ENCODE peak calls at places on chromosomes 16 and 17, in seven cellular contexts. G is fibroblast of lung, T is HFF-Myc, A is coronary artery, P is breast epithelium, K is IMR-90, I is kidney. J is an unnamed sample.

GRCh38 chr16:802914-803750 is 2.6 kb upstream of the GNG13 start:
- DNase-seq in G (no peak), P (no peak), K (no peak), I (no peak), A (no peak), T (no peak), J (no peak)

GRCh38 chr17:28372203-28372944 is 880 bp downstream of the SARM1 start:
- DNase-seq in I (peak), P (no peak), A (no peak), T (no peak), K (peak), G (peak), J (no peak)

GRCh38 chr17:78709119-78709681 is 72.9 kb downstream of the CYTH1 start:
- DNase-seq in G (no peak), A (no peak), K (no peak), I (no peak), P (no peak), T (no peak), J (no peak)

GRCh38 chr16:48105976-48106375 is 49.8 kb downstream of the ABCC12 start:
- DNase-seq in K (no peak), G (no peak), A (no peak), P (no peak), T (no peak), I (no peak), J (no peak)

GRCh38 chr16:9438991-9439390 is 347.5 kb downstream of the HAPSTR1 start:
- DNase-seq in K (no peak), P (no peak), I (no peak), G (no peak), T (no peak), A (no peak), J (no peak)

GRCh38 chr16:49148410-49148809 is 133.2 kb downstream of the CBLN1 start:
- DNase-seq in I (no peak), T (no peak), A (no peak), G (no peak), K (no peak), P (no peak), J (no peak)

GRCh38 chr16:57315401-57315800 is 30.9 kb upstream of the PLLP start:
- DNase-seq in P (peak), A (peak), G (no peak), K (no peak), I (no peak), T (no peak), J (no peak)

GRCh38 chr17:40561871-40562611 is 3.2 kb downstream of the CCR7 start:
- DNase-seq in K (no peak), G (no peak), P (no peak), A (peak), T (no peak), I (peak), J (no peak)

GRCh38 chr17:69672924-69673323 is 258.4 kb downstream of the MAP2K6 start:
- DNase-seq in K (peak), P (no peak), A (no peak), T (no peak), I (no peak), G (peak), J (peak)

GRCh38 chr16:88712362-88712979 is 6.2 kb downstream of the CTU2 start:
- DNase-seq in T (no peak), G (no peak), P (no peak), A (no peak), K (no peak), I (no peak), J (no peak)

GRCh38 chr17:40323731-40324650 is 15.0 kb downstream of the RARA start:
- DNase-seq in A (no peak), I (peak), T (no peak), P (peak), G (peak), K (peak), J (no peak)

GRCh38 chr16:7849891-7850290 is 517.2 kb downstream of the RBFOX1 start:
- DNase-seq in K (no peak), G (no peak), A (no peak), I (no peak), P (no peak), T (no peak), J (no peak)

GRCh38 chr17:30421592-30421991 is 42.9 kb downstream of the CPD start:
- DNase-seq in K (no peak), P (no peak), A (no peak), G (no peak), I (no peak), T (no peak), J (no peak)

GRCh38 chr16:71937868-71938510 is 42.7 kb downstream of the IST1 start:
- DNase-seq in T (no peak), I (no peak), A (no peak), K (no peak), P (no peak), G (no peak), J (no peak)

GRCh38 chr16:68300736-68301459 is 9.8 kb downstream of the SLC7A6OS start:
- DNase-seq in A (no peak), T (no peak), G (no peak), P (no peak), K (no peak), I (no peak), J (no peak)

GRCh38 chr17:83149761-83150251 is 70.4 kb downstream of the METRNL start:
- DNase-seq in I (no peak), G (no peak), A (no peak), K (peak), T (no peak), P (peak), J (no peak)

GRCh38 chr16:87564524-87564778 is 37.9 kb upstream of the JPH3 start:
- DNase-seq in K (no peak), A (no peak), T (no peak), I (no peak), G (no peak), P (no peak), J (no peak)

GRCh38 chr16:79599256-79599836 is 1.2 kb downstream of the MAF start:
- DNase-seq in I (peak), K (no peak), G (peak), A (peak), T (no peak), P (no peak), J (no peak)

GRCh38 chr16:3157229-3158013 is 22.6 kb downstream of the ZNF213 start:
- DNase-seq in G (peak), P (peak), T (peak), K (peak), A (no peak), I (peak), J (peak)

GRCh38 chr16:14309001-14309886 is 238.1 kb downstream of the MRTFB start:
- DNase-seq in A (no peak), I (no peak), K (peak), P (peak), G (peak), T (no peak), J (peak)

GRCh38 chr16:53457670-53458069 is 23.4 kb downstream of the RBL2 start:
- DNase-seq in G (no peak), I (no peak), P (no peak), K (no peak), A (no peak), T (no peak), J (no peak)

GRCh38 chr17:53894591-53894990 is 71.9 kb downstream of the KIF2B start:
- DNase-seq in K (no peak), I (no peak), G (no peak), A (no peak), T (no peak), P (no peak), J (no peak)

GRCh38 chr16:19165101-19165500 is 2.9 kb upstream of the SYT17 start:
- DNase-seq in I (no peak), G (no peak), T (no peak), A (no peak), K (no peak), P (no peak), J (no peak)

GRCh38 chr17:20992987-20993862 is 49.6 kb downstream of the USP22 start:
- DNase-seq in P (peak), T (peak), A (no peak), I (peak), G (peak), K (peak), J (peak)

GRCh38 chr16:31016018-31016417 is 5.6 kb upstream of the STX1B start:
- DNase-seq in G (no peak), K (no peak), A (no peak), P (no peak), T (no peak), I (no peak), J (no peak)

GRCh38 chr17:77356109-77356689 is 215.4 kb downstream of the SEC14L1 start:
- DNase-seq in K (no peak), I (no peak), T (no peak), G (no peak), A (peak), P (no peak), J (peak)

GRCh38 chr16:27995378-27995777 is 68.1 kb downstream of the GSG1L start:
- DNase-seq in T (no peak), A (no peak), P (no peak), I (no peak), G (no peak), K (no peak), J (no peak)

GRCh38 chr17:49588726-49589555 is 13.3 kb downstream of the NXPH3 start:
- DNase-seq in P (no peak), I (no peak), K (peak), T (no peak), A (no peak), G (peak), J (no peak)

GRCh38 chr17:57916925-57917858 is 38.0 kb downstream of the CUEDC1 start:
- DNase-seq in P (no peak), T (no peak), G (no peak), K (no peak), I (no peak), A (no peak), J (no peak)

GRCh38 chr16:84357191-84357651 is 11.1 kb upstream of the ATP2C2 start:
- DNase-seq in P (no peak), I (peak), A (no peak), K (peak), T (no peak), G (peak), J (peak)

GRCh38 chr17:76811028-76811427 is 57.2 kb upstream of the MGAT5B start:
- DNase-seq in A (no peak), P (no peak), I (no peak), K (no peak), T (no peak), G (no peak), J (no peak)

GRCh38 chr16:57310801-57311200 is 26.3 kb upstream of the PLLP start:
- DNase-seq in G (no peak), K (no peak), I (no peak), T (no peak), P (peak), A (peak), J (no peak)

GRCh38 chr17:35801583-35802224 is 6.3 kb upstream of the MMP28 start:
- DNase-seq in P (peak), I (peak), A (no peak), K (no peak), G (peak), T (peak), J (no peak)

GRCh38 chr16:73847090-73847489 is 449.5 kb upstream of the PSMD7 start:
- DNase-seq in G (no peak), K (no peak), P (no peak), A (no peak), T (no peak), I (no peak), J (no peak)

GRCh38 chr16:83968891-83969672 is 1.0 kb downstream of the NECAB2 start:
- DNase-seq in I (peak), P (no peak), T (no peak), K (no peak), A (no peak), G (no peak), J (no peak)

DNA sequence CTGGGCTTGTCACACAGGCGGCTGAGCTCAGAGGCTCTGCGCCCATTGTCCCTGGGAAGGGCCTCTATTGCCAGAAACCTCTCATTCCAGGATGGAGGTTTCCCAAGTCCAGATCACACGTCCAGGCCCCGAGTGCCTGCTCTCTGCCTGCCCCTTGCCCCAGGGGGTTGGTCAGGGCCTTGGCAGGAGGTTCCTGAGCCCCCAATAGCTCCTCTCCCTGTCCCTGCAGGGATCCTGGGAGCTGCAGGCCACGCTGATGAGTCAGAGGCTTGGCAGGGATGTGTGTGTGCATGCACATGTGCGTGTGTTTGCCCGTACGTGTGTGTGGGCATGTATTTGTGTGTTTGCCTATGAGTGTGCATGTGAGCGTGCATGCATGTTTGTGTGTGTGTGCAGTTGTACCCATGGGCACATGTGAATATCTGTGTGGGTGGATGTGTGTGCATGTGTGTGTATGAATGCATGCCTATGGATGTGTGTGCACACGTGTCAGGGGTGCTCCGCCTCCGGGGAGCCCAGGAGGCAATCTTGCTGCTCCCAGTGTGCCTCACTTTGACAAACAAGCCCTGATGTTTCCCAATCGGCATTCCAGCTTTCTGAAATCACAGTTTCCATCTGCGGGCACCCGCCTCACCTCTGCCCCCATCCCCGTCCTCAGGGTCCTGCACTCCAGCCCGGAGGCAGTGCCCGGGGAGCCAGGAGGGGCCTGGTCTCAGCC is 98.4 kb upstream of the GSE1 start:
- DNase-seq in P (peak), I (peak), T (peak), A (peak), K (peak), G (peak), J (peak)
- H3K4me3 ChIP-seq in P (no peak), I (no peak), T (peak), A (peak), K (no peak), G (no peak), J (no peak)

GRCh38 chr16:54928016-54928356 is 2.7 kb upstream of the IRX5 start:
- DNase-seq in T (no peak), I (peak), A (no peak), K (no peak), P (no peak), G (no peak), J (no peak)

GRCh38 chr16:54930034-54930938 is at the start of gene IRX5:
- DNase-seq in A (peak), K (peak), G (peak), P (peak), I (peak), T (peak), J (peak)

GRCh38 chr16:54928421-54929089 is 2.1 kb upstream of the IRX5 start:
- DNase-seq in I (peak), A (peak), P (peak), K (no peak), T (no peak), G (no peak), J (no peak)

GRCh38 chr16:54931041-54931756 is 534 bp downstream of the IRX5 start:
- DNase-seq in A (no peak), G (no peak), I (peak), K (no peak), P (no peak), T (no peak), J (no peak)

DNA sequence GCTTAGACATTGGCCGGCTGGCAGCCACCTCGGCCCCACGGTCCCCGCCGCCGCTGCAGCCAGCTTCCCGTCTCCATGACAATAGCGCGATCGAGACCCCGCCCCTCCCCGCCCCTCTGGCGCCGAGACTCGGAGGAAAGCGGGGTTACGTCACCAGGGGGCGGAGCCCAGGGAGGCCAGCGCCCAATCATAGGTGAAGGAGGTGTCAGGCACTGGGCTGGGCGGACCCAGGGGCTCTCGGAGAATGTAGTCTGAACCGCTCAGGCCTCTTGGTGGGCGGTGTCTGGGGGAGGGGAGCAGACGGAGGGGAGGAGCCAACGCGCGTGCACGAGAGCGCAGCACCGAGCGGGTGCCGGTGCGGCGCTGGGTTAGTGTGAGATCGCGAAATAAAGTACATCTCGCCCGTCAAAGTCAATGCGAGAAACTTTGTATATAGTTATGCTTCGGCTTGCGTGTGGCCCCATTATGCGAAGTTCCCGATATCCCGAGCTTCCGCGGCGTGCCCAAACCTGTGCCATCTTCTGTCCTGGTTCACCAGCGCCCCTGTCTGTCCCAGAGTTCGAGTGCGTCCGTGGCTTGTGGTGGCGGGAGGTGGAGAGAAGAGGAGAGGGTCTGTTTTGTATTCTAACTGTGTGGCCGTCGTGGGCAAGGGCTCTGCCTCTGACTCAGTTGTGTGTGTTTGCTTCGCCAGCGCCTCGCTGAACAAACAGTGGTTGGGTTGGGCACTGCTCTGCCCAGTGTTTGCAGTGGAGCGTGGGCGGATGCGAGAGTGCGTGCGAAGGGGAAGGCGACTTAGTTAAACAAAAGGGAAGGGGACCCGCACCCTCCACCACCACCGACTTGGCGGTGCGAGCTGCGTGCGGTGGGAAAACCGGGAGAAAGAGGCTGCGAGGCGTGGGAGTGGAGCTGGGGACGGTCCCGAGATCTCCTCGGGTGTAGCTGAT is 1.3 kb upstream of the IRX5 start:
- DNase-seq in T (peak), K (peak), I (peak), P (peak), G (peak), A (peak), J (peak)
- TF ChIP-seq CTCF in T (no peak), K (no peak), I (no peak), P (peak), G (no peak), A (no peak), J (no peak)

GRCh38 chr17:45382982-45383381 is 49.7 kb downstream of the ARHGAP27 start:
- DNase-seq in I (no peak), A (no peak), P (no peak), T (no peak), G (no peak), K (no peak), J (no peak)

GRCh38 chr17:45382226-45382625 is 50.4 kb downstream of the ARHGAP27 start:
- DNase-seq in A (no peak), K (peak), P (no peak), G (no peak), I (no peak), T (no peak), J (peak)

GRCh38 chr17:45384047-45384799 is 48.4 kb downstream of the ARHGAP27 start:
- DNase-seq in K (no peak), A (no peak), I (no peak), G (no peak), P (no peak), T (no peak), J (no peak)

GRCh38 chr17:45380046-45380765 is 52.5 kb downstream of the ARHGAP27 start:
- DNase-seq in I (no peak), P (no peak), T (no peak), K (no peak), A (no peak), G (no peak), J (no peak)

DNA sequence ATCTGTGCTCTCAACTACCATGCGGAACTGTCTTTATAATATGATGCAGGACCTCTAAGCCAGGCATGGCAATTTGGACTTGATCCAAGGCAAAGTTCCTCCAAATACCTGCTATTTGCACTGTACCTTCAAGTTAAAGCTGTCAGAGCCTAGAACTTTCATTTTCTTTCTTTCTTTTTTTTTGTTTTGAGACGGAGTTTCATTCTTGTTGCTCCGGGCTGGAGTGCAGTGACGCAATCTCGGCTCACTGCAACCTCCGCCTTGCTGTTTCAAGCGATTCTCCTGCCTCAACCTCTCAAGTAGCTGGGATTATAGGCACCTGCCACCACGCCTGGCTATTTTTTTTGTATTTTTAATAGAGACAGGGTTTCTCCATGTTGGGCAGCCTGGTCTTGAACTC is 51.7 kb downstream of the ARHGAP27 start:
- DNase-seq in P (no peak), G (peak), A (no peak), K (no peak), I (no peak), T (no peak), J (peak)
- H3K4me3 ChIP-seq in P (no peak), G (no peak), A (no peak), K (no peak), I (no peak), T (no peak), J (no peak)

GRCh38 chr17:4365628-4366311 is 705 bp downstream of the UBE2G1 start:
- DNase-seq in P (peak), K (no peak), G (no peak), A (no peak), I (peak), T (no peak), J (no peak)

GRCh38 chr17:4364622-4365041 is 1.8 kb downstream of the UBE2G1 start:
- DNase-seq in T (no peak), G (no peak), I (peak), A (no peak), K (no peak), P (no peak), J (no peak)

GRCh38 chr17:4368341-4368740 is 1.9 kb upstream of the UBE2G1 start:
- DNase-seq in G (no peak), K (no peak), T (no peak), A (no peak), P (no peak), I (no peak), J (no peak)

GRCh38 chr17:4365103-4365627 is 1.3 kb downstream of the UBE2G1 start:
- DNase-seq in P (peak), T (peak), K (peak), I (peak), G (peak), A (peak), J (peak)

GRCh38 chr17:4366312-4367063 is at the start of gene UBE2G1:
- DNase-seq in A (peak), I (peak), K (peak), P (peak), T (peak), G (peak), J (peak)
- TF ChIP-seq CTCF in A (no peak), I (no peak), K (peak), P (peak), T (peak), G (peak), J (peak)

GRCh38 chr17:46819906-46820351 is 1.4 kb upstream of the WNT3 start:
- DNase-seq in A (no peak), K (no peak), P (no peak), I (no peak), G (no peak), T (no peak), J (no peak)
- H3K4me3 ChIP-seq in A (peak), K (no peak), P (no peak), I (no peak), G (no peak), T (no peak), J (no peak)